ENCODE peak calls at places on chromosomes 2 and 18, in seven cellular contexts. One of them, this sample, is unnamed.
A peak's percentile ranks its signal among the peaks of the same experiment; 100 is the strongest.

GRCh38 chr2:5539281-5540211 is 152.6 kb upstream of the SOX11 start:
- DNase-seq in A549: no peak
- DNase-seq in upper lobe of left lung: no peak
- DNase-seq in H1: peak; percentile 54
- DNase-seq in stomach: no peak
- DNase-seq in breast epithelium: no peak
- DNase-seq in esophagus squamous epithelium: no peak
- DNase-seq in this sample: no peak

GRCh38 chr2:20484810-20485611 is 38.1 kb downstream of the RHOB start:
- DNase-seq in A549: no peak
- DNase-seq in upper lobe of left lung: no peak
- DNase-seq in H1: no peak
- DNase-seq in stomach: peak; percentile 9
- DNase-seq in breast epithelium: no peak
- DNase-seq in esophagus squamous epithelium: no peak
- DNase-seq in this sample: no peak

GRCh38 chr2:239224249-239224605 is 176.6 kb downstream of the HDAC4 start:
- DNase-seq in A549: no peak
- DNase-seq in upper lobe of left lung: no peak
- DNase-seq in H1: no peak
- DNase-seq in stomach: no peak
- DNase-seq in breast epithelium: no peak
- DNase-seq in esophagus squamous epithelium: no peak
- DNase-seq in this sample: no peak

GRCh38 chr2:234640657-234641056 is 143.8 kb upstream of the ARL4C start:
- DNase-seq in A549: peak; percentile 14
- DNase-seq in upper lobe of left lung: no peak
- DNase-seq in H1: no peak
- DNase-seq in stomach: no peak
- DNase-seq in breast epithelium: no peak
- DNase-seq in esophagus squamous epithelium: no peak
- DNase-seq in this sample: no peak

GRCh38 chr2:51490576-51491234 is 458.8 kb upstream of the NRXN1 start:
- DNase-seq in A549: no peak
- DNase-seq in upper lobe of left lung: no peak
- DNase-seq in H1: no peak
- DNase-seq in stomach: no peak
- DNase-seq in breast epithelium: no peak
- DNase-seq in esophagus squamous epithelium: no peak
- DNase-seq in this sample: no peak

GRCh38 chr2:21305581-21305980 is 181.8 kb downstream of the TDRD15 start:
- DNase-seq in A549: no peak
- DNase-seq in upper lobe of left lung: no peak
- DNase-seq in H1: no peak
- DNase-seq in stomach: no peak
- DNase-seq in breast epithelium: no peak
- DNase-seq in esophagus squamous epithelium: no peak
- DNase-seq in this sample: no peak

GRCh38 chr2:75710577-75711253 is at the start of gene GCFC2:
- DNase-seq in A549: peak; percentile 93
- DNase-seq in upper lobe of left lung: peak; percentile 93
- DNase-seq in H1: peak; percentile 86
- DNase-seq in stomach: peak; percentile 92
- DNase-seq in breast epithelium: peak; percentile 76
- DNase-seq in esophagus squamous epithelium: peak; percentile 26
- DNase-seq in this sample: peak; percentile 78

GRCh38 chr2:112449854-112450253 is 16.4 kb upstream of the RGPD8 start:
- DNase-seq in A549: no peak
- DNase-seq in upper lobe of left lung: no peak
- DNase-seq in H1: no peak
- DNase-seq in stomach: no peak
- DNase-seq in breast epithelium: no peak
- DNase-seq in esophagus squamous epithelium: no peak
- DNase-seq in this sample: no peak

GRCh38 chr2:219508933-219509779 is 5.1 kb upstream of the ASIC4 start:
- DNase-seq in A549: no peak
- DNase-seq in upper lobe of left lung: no peak
- DNase-seq in H1: no peak
- DNase-seq in stomach: no peak
- DNase-seq in breast epithelium: no peak
- DNase-seq in esophagus squamous epithelium: no peak
- DNase-seq in this sample: no peak

DNA sequence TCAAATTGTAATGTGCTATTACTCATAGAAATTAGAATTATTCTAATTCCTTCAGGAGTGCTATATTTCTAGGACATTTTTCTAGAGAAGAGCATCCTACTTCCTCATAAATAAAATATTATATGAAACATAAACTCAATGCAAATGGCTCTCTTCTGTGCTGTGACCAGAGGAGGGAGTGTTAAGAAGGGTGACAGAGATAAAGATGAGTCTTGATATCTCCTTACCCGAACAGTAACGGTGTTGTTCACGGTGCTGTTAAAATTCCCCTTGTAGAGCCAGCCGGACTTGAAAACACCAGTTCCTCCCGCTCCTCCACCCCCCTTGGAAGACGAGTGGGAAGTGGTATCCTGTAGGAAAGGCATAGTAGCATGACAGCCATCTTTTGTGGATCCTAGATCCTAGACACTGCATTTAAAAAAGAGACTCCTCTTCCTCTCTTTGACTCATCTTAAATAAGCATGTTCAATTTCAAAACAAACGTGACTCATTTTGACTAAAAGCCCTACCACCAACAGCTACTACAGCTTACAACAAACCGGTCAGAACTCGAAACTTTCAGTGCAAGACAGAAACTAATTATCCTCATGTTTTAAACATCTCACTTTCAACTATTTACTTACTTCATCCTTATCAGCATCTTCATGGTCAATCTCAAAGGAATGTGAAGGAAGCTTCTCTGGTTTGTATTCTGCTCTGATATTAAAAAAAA is 156.3 kb downstream of the DOCK10 start:
- DNase-seq in A549: peak; percentile 23
- DNase-seq in upper lobe of left lung: no peak
- DNase-seq in H1: no peak
- DNase-seq in stomach: no peak
- DNase-seq in breast epithelium: no peak
- DNase-seq in esophagus squamous epithelium: no peak
- DNase-seq in this sample: no peak
- H3K4me3 ChIP-seq in A549: no peak overlapping the region
- H3K4me3 ChIP-seq in upper lobe of left lung: no peak overlapping the region
- H3K4me3 ChIP-seq in H1: no peak overlapping the region
- H3K4me3 ChIP-seq in stomach: no peak overlapping the region
- H3K4me3 ChIP-seq in breast epithelium: no peak overlapping the region
- H3K4me3 ChIP-seq in esophagus squamous epithelium: no peak overlapping the region
- H3K4me3 ChIP-seq in this sample: no peak overlapping the region

DNA sequence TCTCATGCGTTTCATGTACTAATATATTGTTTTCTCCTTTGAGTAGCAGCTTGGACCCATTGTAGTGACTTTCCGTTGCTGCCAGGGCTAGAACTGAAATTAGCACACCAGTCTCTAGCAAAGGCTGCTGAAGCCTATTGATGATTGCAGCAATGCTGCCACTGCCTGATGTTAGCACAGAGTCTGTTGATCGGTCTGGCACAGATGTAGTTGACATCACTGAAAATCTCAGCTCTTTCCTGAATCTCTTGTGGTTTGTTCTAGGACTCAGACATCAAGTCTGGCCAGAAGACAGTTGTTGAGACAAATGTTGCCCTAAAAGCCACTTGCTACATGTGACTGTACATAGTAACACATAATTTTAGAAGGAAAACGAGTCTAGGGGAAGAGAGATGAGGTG is 47.2 kb downstream of the VAPA start:
- DNase-seq in A549: no peak
- DNase-seq in upper lobe of left lung: no peak
- DNase-seq in H1: no peak
- DNase-seq in stomach: no peak
- DNase-seq in breast epithelium: no peak
- DNase-seq in esophagus squamous epithelium: no peak
- DNase-seq in this sample: no peak
- TF ChIP-seq POLR2A in A549: no peak
- TF ChIP-seq POLR2A in upper lobe of left lung: no peak
- TF ChIP-seq POLR2A in H1: no peak
- TF ChIP-seq POLR2A in stomach: no peak
- TF ChIP-seq POLR2A in breast epithelium: no peak
- TF ChIP-seq POLR2A in esophagus squamous epithelium: no peak
- TF ChIP-seq POLR2A in this sample: no peak

GRCh38 chr18:13465476-13465875 is 246.9 kb downstream of the LDLRAD4 start:
- DNase-seq in A549: no peak
- DNase-seq in upper lobe of left lung: no peak
- DNase-seq in H1: no peak
- DNase-seq in stomach: no peak
- DNase-seq in breast epithelium: no peak
- DNase-seq in esophagus squamous epithelium: no peak
- DNase-seq in this sample: no peak
- H3K4me3 ChIP-seq in A549: no peak overlapping the region
- H3K4me3 ChIP-seq in upper lobe of left lung: no peak overlapping the region
- H3K4me3 ChIP-seq in H1: no peak overlapping the region
- H3K4me3 ChIP-seq in stomach: peak overlapping the region; percentile 23
- H3K4me3 ChIP-seq in breast epithelium: no peak overlapping the region
- H3K4me3 ChIP-seq in esophagus squamous epithelium: peak overlapping the region; percentile 19
- H3K4me3 ChIP-seq in this sample: no peak overlapping the region

DNA sequence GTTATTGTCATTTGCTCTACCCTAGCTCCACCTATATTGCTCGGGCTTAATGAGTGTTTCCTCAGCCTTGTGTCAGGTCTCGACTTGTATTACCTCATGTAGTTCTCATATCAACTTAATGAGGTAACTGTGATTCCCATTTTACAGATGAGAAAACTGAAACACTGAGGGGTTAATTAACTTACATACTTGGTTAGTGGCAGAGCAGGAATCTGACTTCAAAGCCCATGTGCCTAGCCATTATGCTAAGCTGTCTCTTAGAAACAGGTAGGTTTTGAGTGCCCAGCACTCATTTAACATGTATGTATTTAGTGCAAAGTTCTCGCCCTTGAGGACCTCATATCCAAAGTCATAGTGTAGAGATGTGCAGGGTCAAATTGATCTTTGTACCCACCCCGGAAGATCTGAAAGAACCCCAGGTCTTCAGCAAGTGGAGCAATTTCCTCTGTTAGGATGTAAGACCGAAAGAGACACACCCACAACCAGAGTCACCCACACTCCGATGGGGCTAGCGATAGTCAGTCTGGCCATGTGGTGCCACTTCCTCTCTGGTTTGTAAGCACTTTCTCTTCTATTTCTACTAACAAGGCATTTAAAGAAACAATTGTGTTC is 121.0 kb upstream of the SLC39A10 start:
- DNase-seq in A549: no peak
- DNase-seq in upper lobe of left lung: peak; percentile 76
- DNase-seq in H1: no peak
- DNase-seq in stomach: no peak
- DNase-seq in breast epithelium: no peak
- DNase-seq in esophagus squamous epithelium: peak; percentile 31
- DNase-seq in this sample: peak; percentile 30
- TF ChIP-seq POLR2A in A549: no peak
- TF ChIP-seq POLR2A in upper lobe of left lung: no peak
- TF ChIP-seq POLR2A in H1: no peak
- TF ChIP-seq POLR2A in stomach: no peak
- TF ChIP-seq POLR2A in breast epithelium: no peak
- TF ChIP-seq POLR2A in esophagus squamous epithelium: no peak
- TF ChIP-seq POLR2A in this sample: no peak

DNA sequence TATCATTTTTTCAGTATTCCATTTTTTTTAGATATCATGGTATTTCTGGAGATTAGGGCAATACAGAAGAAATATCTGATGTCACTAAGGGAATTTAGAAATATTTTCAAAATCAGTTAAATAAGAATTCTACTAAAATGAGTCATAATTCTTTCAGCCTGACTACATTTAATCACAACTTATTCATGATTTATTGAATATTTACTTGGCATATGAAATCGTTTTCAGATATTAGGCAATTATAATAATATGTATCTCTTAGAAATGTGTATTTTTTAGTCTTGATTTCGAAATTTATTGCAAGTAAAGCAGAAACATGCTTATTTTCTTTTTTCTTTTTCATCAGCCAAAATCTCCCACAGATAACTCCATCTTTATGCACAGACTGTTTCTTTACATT is 142.2 kb downstream of the CCDC102B start:
- DNase-seq in A549: no peak
- DNase-seq in upper lobe of left lung: no peak
- DNase-seq in H1: no peak
- DNase-seq in stomach: no peak
- DNase-seq in breast epithelium: no peak
- DNase-seq in esophagus squamous epithelium: no peak
- DNase-seq in this sample: no peak
- H3K4me3 ChIP-seq in A549: no peak overlapping the region
- H3K4me3 ChIP-seq in upper lobe of left lung: no peak overlapping the region
- H3K4me3 ChIP-seq in H1: no peak overlapping the region
- H3K4me3 ChIP-seq in stomach: no peak overlapping the region
- H3K4me3 ChIP-seq in breast epithelium: no peak overlapping the region
- H3K4me3 ChIP-seq in esophagus squamous epithelium: no peak overlapping the region
- H3K4me3 ChIP-seq in this sample: no peak overlapping the region

DNA sequence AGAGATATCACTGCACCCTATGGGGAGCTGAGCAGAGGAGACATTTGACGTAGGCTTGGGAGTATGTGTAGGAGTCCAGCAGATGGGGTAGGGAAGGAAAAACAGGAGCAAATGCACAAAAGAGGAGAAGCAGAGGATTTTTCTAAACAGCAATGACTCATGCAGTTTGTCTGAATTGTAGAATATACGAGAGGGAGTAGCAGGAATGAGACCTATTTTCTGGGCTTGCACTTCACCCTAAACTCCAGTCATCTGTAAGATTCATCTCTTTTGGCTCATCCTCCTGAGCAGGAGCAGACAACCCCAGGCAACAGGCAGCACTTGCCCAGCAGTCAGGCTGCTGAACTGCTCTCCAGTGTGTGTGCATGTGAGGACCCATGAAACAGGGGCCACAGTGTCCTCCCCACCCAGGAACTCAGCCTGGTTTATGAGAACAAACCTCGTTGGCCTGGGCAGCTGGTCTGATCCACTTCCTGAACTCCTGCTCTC is 100.2 kb upstream of the CDC42EP3 start:
- DNase-seq in A549: no peak
- DNase-seq in upper lobe of left lung: no peak
- DNase-seq in H1: no peak
- DNase-seq in stomach: no peak
- DNase-seq in breast epithelium: no peak
- DNase-seq in esophagus squamous epithelium: no peak
- DNase-seq in this sample: no peak
- TF ChIP-seq POLR2A in A549: no peak
- TF ChIP-seq POLR2A in upper lobe of left lung: no peak
- TF ChIP-seq POLR2A in H1: no peak
- TF ChIP-seq POLR2A in stomach: no peak
- TF ChIP-seq POLR2A in breast epithelium: no peak
- TF ChIP-seq POLR2A in esophagus squamous epithelium: no peak
- TF ChIP-seq POLR2A in this sample: no peak

This sample was measured in tibial nerve.